ENCODE peak calls at places on chromosomes 1 and 21, in seven cellular contexts. Q is body of pancreas, H is tibial nerve, X is heart left ventricle, Y is stomach, S is spleen, N is IMR-90. F is an unnamed sample. For H3K4me1 and H3K27me3, the result is how much of the 10 kb centered on the place peaks cover.

GRCh38 chr1:87410771-87411170 is 82.1 kb downstream of the LMO4 start:
- DNase-seq in Q (peak), H (no peak), X (peak), Y (peak), S (no peak), N (peak), F (no peak)

GRCh38 chr1:171742577-171742922 is 685 bp upstream of the VAMP4 start:
- DNase-seq in Q (peak), H (peak), X (peak), Y (peak), S (peak), N (peak), F (peak)

GRCh38 chr1:99808391-99809115 is 41.6 kb upstream of the AGL start:
- DNase-seq in Q (peak), H (no peak), X (no peak), Y (no peak), S (no peak), N (peak), F (peak)

GRCh38 chr21:36319767-36320420 is at the start of gene MORC3:
- DNase-seq in Q (peak), H (peak), X (peak), Y (peak), S (peak), N (peak), F (peak)

GRCh38 chr1:45979074-45979777 is 153.2 kb downstream of the PIK3R3 start:
- DNase-seq in Q (no peak), H (no peak), X (no peak), Y (no peak), S (no peak), N (peak), F (no peak)

GRCh38 chr1:41622859-41623732 is 138.6 kb upstream of the EDN2 start:
- DNase-seq in Q (no peak), H (no peak), X (no peak), Y (no peak), S (no peak), N (peak), F (no peak)

GRCh38 chr1:206723500-206724472 is 39.1 kb downstream of the MAPKAPK2 start:
- DNase-seq in Q (peak), H (no peak), X (no peak), Y (peak), S (no peak), N (peak), F (no peak)

GRCh38 chr1:235207202-235207565 is 46.1 kb upstream of the RBM34 start:
- DNase-seq in Q (no peak), H (no peak), X (no peak), Y (no peak), S (no peak), N (no peak), F (no peak)

GRCh38 chr1:245863566-245864184 is 643.4 kb downstream of the SMYD3 start:
- DNase-seq in Q (no peak), H (no peak), X (no peak), Y (no peak), S (no peak), N (peak), F (no peak)

GRCh38 chr1:28781305-28781704 is 30.7 kb upstream of the OPRD1 start:
- DNase-seq in Q (no peak), H (no peak), X (no peak), Y (no peak), S (no peak), N (no peak), F (no peak)

GRCh38 chr1:214008791-214009612 is 21.2 kb downstream of the PROX1 start:
- DNase-seq in Q (no peak), H (no peak), X (no peak), Y (no peak), S (no peak), N (no peak), F (no peak)

GRCh38 chr21:37146320-37147225 is 73.5 kb downstream of the TTC3 start:
- DNase-seq in Q (no peak), H (no peak), X (no peak), Y (no peak), S (no peak), N (peak), F (no peak)

GRCh38 chr1:33626801-33627200 is 154.4 kb downstream of the ZSCAN20 start:
- DNase-seq in Q (no peak), H (no peak), X (no peak), Y (no peak), S (no peak), N (no peak), F (no peak)

GRCh38 chr1:92043621-92044020 is 13.8 kb downstream of the EPHX4 start:
- DNase-seq in Q (no peak), H (no peak), X (no peak), Y (no peak), S (no peak), N (no peak), F (no peak)

GRCh38 chr1:83102630-83103071 is 896.3 kb downstream of the TTLL7 start:
- DNase-seq in Q (no peak), H (no peak), X (no peak), Y (no peak), S (no peak), N (peak), F (no peak)

GRCh38 chr1:30232288-30232899 is 491.0 kb downstream of the MATN1 start:
- DNase-seq in Q (no peak), H (no peak), X (no peak), Y (no peak), S (no peak), N (no peak), F (no peak)

GRCh38 chr21:27476696-27477095 is 509.8 kb upstream of the ADAMTS5 start:
- DNase-seq in Q (no peak), H (no peak), X (no peak), Y (no peak), S (no peak), N (peak), F (peak)

GRCh38 chr1:91120915-91121314 is 99.1 kb upstream of the ZNF644 start:
- DNase-seq in Q (no peak), H (no peak), X (no peak), Y (no peak), S (no peak), N (peak), F (no peak)

GRCh38 chr1:224637510-224637909 is 21.4 kb downstream of the CNIH3 start:
- DNase-seq in Q (peak), H (no peak), X (no peak), Y (no peak), S (no peak), N (peak), F (no peak)

GRCh38 chr1:228271701-228272251 is 63.9 kb downstream of the OBSCN start:
- DNase-seq in Q (no peak), H (no peak), X (peak), Y (no peak), S (no peak), N (no peak), F (no peak)

GRCh38 chr1:196977278-196977677 is at the start of gene CFHR5:
- DNase-seq in Q (no peak), H (no peak), X (no peak), Y (no peak), S (no peak), N (no peak), F (no peak)

GRCh38 chr1:3482590-3482899 is 28.1 kb downstream of the ARHGEF16 start:
- DNase-seq in Q (no peak), H (no peak), X (no peak), Y (no peak), S (no peak), N (no peak), F (no peak)

GRCh38 chr1:61588736-61589381 is 136.1 kb downstream of the TM2D1 start:
- DNase-seq in Q (peak), H (no peak), X (peak), Y (peak), S (no peak), N (peak), F (peak)

GRCh38 chr21:42247716-42248115 is 28.8 kb downstream of the ABCG1 start:
- DNase-seq in Q (no peak), H (no peak), X (no peak), Y (no peak), S (peak), N (no peak), F (no peak)

GRCh38 chr1:2248127-2248826 is 20.2 kb downstream of the SKI start:
- DNase-seq in Q (peak), H (no peak), X (no peak), Y (peak), S (peak), N (no peak), F (no peak)

GRCh38 chr1:151854658-151855057 is 1.1 kb upstream of the THEM5 start:
- DNase-seq in Q (no peak), H (no peak), X (no peak), Y (no peak), S (no peak), N (no peak), F (no peak)

GRCh38 chr1:3727042-3727824 is 25.0 kb upstream of the CCDC27 start:
- DNase-seq in Q (no peak), H (no peak), X (peak), Y (peak), S (no peak), N (no peak), F (peak)

GRCh38 chr1:39779137-39779536 is 8.0 kb upstream of the OXCT2 start:
- DNase-seq in Q (no peak), H (no peak), X (no peak), Y (no peak), S (no peak), N (no peak), F (no peak)

GRCh38 chr1:110798691-110799256 is 74.2 kb upstream of the CD53 start:
- DNase-seq in Q (no peak), H (no peak), X (no peak), Y (no peak), S (no peak), N (no peak), F (no peak)

GRCh38 chr21:34112316-34113033 is 39.1 kb downstream of the MRPS6 start:
- DNase-seq in Q (no peak), H (no peak), X (no peak), Y (no peak), S (no peak), N (no peak), F (no peak)

GRCh38 chr21:44800103-44800502 is 1.5 kb downstream of the UBE2G2 start:
- DNase-seq in Q (no peak), H (no peak), X (no peak), Y (peak), S (no peak), N (peak), F (no peak)

GRCh38 chr1:8352886-8353285 is 35.0 kb downstream of the SLC45A1 start:
- DNase-seq in Q (no peak), H (no peak), X (no peak), Y (no peak), S (no peak), N (no peak), F (no peak)

GRCh38 chr1:23798662-23799142 is 1.9 kb downstream of the GALE start:
- DNase-seq in Q (peak), H (no peak), X (no peak), Y (peak), S (peak), N (no peak), F (no peak)

GRCh38 chr21:42833859-42834729 is 45.2 kb downstream of the WDR4 start:
- DNase-seq in Q (no peak), H (no peak), X (no peak), Y (peak), S (peak), N (no peak), F (no peak)

GRCh38 chr1:14010431-14010830 is 310.4 kb downstream of the PRDM2 start:
- DNase-seq in Q (no peak), H (no peak), X (no peak), Y (no peak), S (no peak), N (no peak), F (no peak)

GRCh38 chr1:9688599-9688998 is 37.1 kb downstream of the PIK3CD start:
- DNase-seq in Q (no peak), H (no peak), X (no peak), Y (no peak), S (no peak), N (no peak), F (no peak)

GRCh38 chr1:31580891-31581603 is 4.7 kb downstream of the TINAGL1 start:
- DNase-seq in Q (no peak), H (no peak), X (no peak), Y (no peak), S (no peak), N (no peak), F (peak)
- H3K4me1 ChIP-seq in Q (under half), H (under half), X (under half), Y (half or more), S (under half), N (under half), F (under half)

GRCh38 chr1:118979754-118980270 is 8.3 kb downstream of the TBX15 start:
- DNase-seq in Q (no peak), H (no peak), X (no peak), Y (no peak), S (no peak), N (no peak), F (no peak)
- H3K27me3 ChIP-seq in Q (under half), H (half or more), X (half or more), Y (half or more), S (half or more), N (half or more), F (under half)

GRCh38 chr1:161021168-161021958 is 411 bp upstream of the F11R start:
- DNase-seq in Q (peak), H (no peak), X (peak), Y (peak), S (peak), N (peak), F (peak)
- TF ChIP-seq POLR2A in Q (peak), H (no peak), X (peak), Y (peak), S (peak), N (no peak), F (no peak)

DNA sequence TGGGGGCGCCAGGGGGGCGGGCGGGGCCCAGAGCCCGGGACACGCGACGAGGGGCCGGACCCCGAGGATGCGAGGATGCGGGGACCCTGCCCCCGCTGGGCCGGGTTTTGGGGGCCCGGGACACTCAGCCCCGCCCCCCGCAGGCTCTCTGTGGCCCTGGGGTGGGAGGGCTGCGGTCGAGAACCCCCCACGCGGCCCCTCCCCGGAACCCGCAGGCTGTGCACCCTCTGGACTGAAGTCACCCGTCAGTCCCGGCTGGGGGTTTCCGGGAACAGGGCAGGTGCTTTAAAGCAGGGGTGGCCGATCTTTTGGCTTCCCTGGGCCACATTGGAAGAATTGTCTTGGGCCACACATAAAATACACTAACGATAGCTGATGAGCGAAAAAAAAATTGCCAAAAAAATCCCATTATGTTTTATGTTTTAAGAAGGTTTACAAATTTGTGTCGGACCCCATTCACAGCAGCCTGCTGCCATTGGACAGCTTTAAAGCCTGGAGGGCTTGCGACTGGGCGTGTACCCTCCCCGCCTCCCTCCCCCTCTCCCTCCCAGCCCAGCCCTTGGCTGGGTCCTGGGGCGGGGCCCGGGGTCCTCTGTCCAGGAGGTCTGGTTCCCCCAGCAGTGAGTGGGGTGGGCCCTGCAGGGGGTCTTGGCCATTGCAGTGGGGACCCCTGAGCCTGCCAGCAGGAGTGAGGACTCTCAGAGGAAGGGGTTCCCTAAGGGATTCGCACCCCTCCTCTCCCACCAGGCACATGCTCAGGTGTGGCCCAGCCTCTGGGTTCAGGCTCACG is 21.6 kb upstream of the C1orf159 start:
- DNase-seq in Q (no peak), H (no peak), X (no peak), Y (peak), S (peak), N (no peak), F (no peak)
- H3K4me1 ChIP-seq in Q (under half), H (under half), X (under half), Y (half or more), S (under half), N (under half), F (under half)

GRCh38 chr1:159188375-159188788 is 16.3 kb upstream of the ACKR1 start:
- DNase-seq in Q (peak), H (no peak), X (peak), Y (peak), S (peak), N (peak), F (peak)
- H3K27me3 ChIP-seq in Q (under half), H (under half), X (under half), Y (under half), S (under half), N (under half), F (under half)

F was measured in testis.